ENCODE peak calls at places on chromosomes 6 and 20, in four cellular contexts. L is CD8-positive, alpha-beta T cell; V is IMR-90; R is PC-3. F is an unnamed sample.
A peak's percentile ranks its signal among the peaks of the same experiment; 100 is the strongest.

GRCh38 chr6:168874637-168875036 is 379.0 kb downstream of the THBS2 start:
- DNase-seq in L (no peak), V (no peak), R (no peak), F (no peak)

GRCh38 chr6:107658920-107659879 is 164.9 kb downstream of the SCML4 start:
- DNase-seq in L (no peak), V (peak; percentile 69), R (peak; percentile 51), F (peak; percentile 14)

GRCh38 chr6:14281831-14282230 is 164.3 kb downstream of the CD83 start:
- DNase-seq in L (no peak), V (no peak), R (no peak), F (no peak)

GRCh38 chr6:121780325-121781313 is 345.2 kb downstream of the GJA1 start:
- DNase-seq in L (no peak), V (peak; percentile 92), R (peak; percentile 58), F (no peak)

GRCh38 chr6:109743739-109744138 is 52.6 kb downstream of the FIG4 start:
- DNase-seq in L (no peak), V (peak; percentile 87), R (peak; percentile 77), F (no peak)

GRCh38 chr6:42038163-42038562 is 12.2 kb upstream of the TAF8 start:
- DNase-seq in L (no peak), V (no peak), R (no peak), F (no peak)

GRCh38 chr6:13591205-13591921 is 17.0 kb downstream of the SIRT5 start:
- DNase-seq in L (no peak), V (no peak), R (no peak), F (no peak)

GRCh38 chr6:30150151-30150550 is 10.9 kb downstream of the TRIM10 start:
- DNase-seq in L (no peak), V (no peak), R (no peak), F (no peak)

GRCh38 chr20:58634818-58635665 is 16.0 kb upstream of the STX16 start:
- DNase-seq in L (peak; percentile 53), V (peak; percentile 61), R (no peak), F (no peak)

GRCh38 chr20:36644713-36645109 is 1.3 kb downstream of the SLA2 start:
- DNase-seq in L (no peak), V (no peak), R (no peak), F (no peak)

GRCh38 chr20:58640446-58640845 is 10.6 kb upstream of the STX16 start:
- DNase-seq in L (no peak), V (peak; percentile 71), R (peak; percentile 56), F (no peak)

GRCh38 chr20:58309607-58310290 is at the start of gene RAB22A:
- DNase-seq in L (peak; percentile 88), V (peak; percentile 77), R (peak; percentile 84), F (peak; percentile 81)

GRCh38 chr6:3381233-3382065 is 75.4 kb downstream of the SLC22A23 start:
- DNase-seq in L (no peak), V (no peak), R (no peak), F (no peak)

GRCh38 chr20:19321176-19321575 is 108.7 kb downstream of the SLC24A3 start:
- DNase-seq in L (no peak), V (no peak), R (no peak), F (no peak)

GRCh38 chr6:127317275-127318128 is 25.9 kb downstream of the ECHDC1 start:
- DNase-seq in L (no peak), V (no peak), R (no peak), F (no peak)

GRCh38 chr20:5109276-5109675 is 10.5 kb downstream of the PCNA start:
- DNase-seq in L (no peak), V (no peak), R (no peak), F (no peak)

GRCh38 chr20:49400410-49400809 is 82.1 kb downstream of the KCNB1 start:
- DNase-seq in L (no peak), V (peak; percentile 23), R (no peak), F (no peak)

GRCh38 chr20:19993937-19994667 is 23.1 kb upstream of the NAA20 start:
- DNase-seq in L (no peak), V (peak; percentile 76), R (peak; percentile 94), F (no peak)

GRCh38 chr6:116779569-116780164 is 14.1 kb upstream of the FAM162B start:
- DNase-seq in L (no peak), V (peak; percentile 36), R (peak; percentile 67), F (no peak)

GRCh38 chr6:157731221-157731620 is 91.8 kb upstream of the SNX9 start:
- DNase-seq in L (no peak), V (no peak), R (no peak), F (no peak)

GRCh38 chr6:70390067-70390466 is 23.2 kb upstream of the FAM135A start:
- DNase-seq in L (no peak), V (no peak), R (no peak), F (peak; percentile 33)

GRCh38 chr20:33437141-33437911 is 6.2 kb downstream of the SNTA1 start:
- DNase-seq in L (no peak), V (peak; percentile 44), R (no peak), F (no peak)

GRCh38 chr6:125312950-125313349 is 11.2 kb upstream of the HDDC2 start:
- DNase-seq in L (no peak), V (no peak), R (no peak), F (no peak)

GRCh38 chr20:57849126-57849867 is 139.5 kb upstream of the PMEPA1 start:
- DNase-seq in L (peak; percentile 7), V (no peak), R (no peak), F (no peak)

GRCh38 chr20:47789081-47789998 is 4.1 kb upstream of the SULF2 start:
- DNase-seq in L (no peak), V (no peak), R (peak; percentile 79), F (no peak)

GRCh38 chr20:36572701-36573102 is 695 bp upstream of the TGIF2 start:
- DNase-seq in L (no peak), V (peak; percentile 51), R (no peak), F (peak; percentile 48)

GRCh38 chr20:58714923-58715708 is 22.5 kb downstream of the NPEPL1 start:
- DNase-seq in L (no peak), V (no peak), R (no peak), F (no peak)

GRCh38 chr6:53049389-53049788 is 15.8 kb upstream of the FBXO9 start:
- DNase-seq in L (no peak), V (no peak), R (no peak), F (no peak)

GRCh38 chr6:112879920-112880413 is 532.8 kb downstream of the RFPL4B start:
- DNase-seq in L (no peak), V (no peak), R (no peak), F (no peak)

GRCh38 chr20:48682529-48683385 is 145.0 kb downstream of the PREX1 start:
- DNase-seq in L (no peak), V (peak; percentile 92), R (no peak), F (peak; percentile 79)

GRCh38 chr6:164409309-164410009 is 899.9 kb downstream of the C6orf118 start:
- DNase-seq in L (no peak), V (no peak), R (no peak), F (no peak)

GRCh38 chr6:33407132-33407718 is 3.6 kb upstream of the PHF1 start:
- DNase-seq in L (no peak), V (peak; percentile 69), R (peak; percentile 48), F (no peak)

GRCh38 chr6:33411632-33412005 is 805 bp downstream of the PHF1 start:
- DNase-seq in L (no peak), V (no peak), R (no peak), F (no peak)

GRCh38 chr6:33410711-33411631 is at the start of gene PHF1:
- DNase-seq in L (no peak), V (peak; percentile 80), R (no peak), F (no peak)

GRCh38 chr6:33412140-33413009 is 1.6 kb downstream of the PHF1 start:
- DNase-seq in L (no peak), V (no peak), R (no peak), F (no peak)

DNA sequence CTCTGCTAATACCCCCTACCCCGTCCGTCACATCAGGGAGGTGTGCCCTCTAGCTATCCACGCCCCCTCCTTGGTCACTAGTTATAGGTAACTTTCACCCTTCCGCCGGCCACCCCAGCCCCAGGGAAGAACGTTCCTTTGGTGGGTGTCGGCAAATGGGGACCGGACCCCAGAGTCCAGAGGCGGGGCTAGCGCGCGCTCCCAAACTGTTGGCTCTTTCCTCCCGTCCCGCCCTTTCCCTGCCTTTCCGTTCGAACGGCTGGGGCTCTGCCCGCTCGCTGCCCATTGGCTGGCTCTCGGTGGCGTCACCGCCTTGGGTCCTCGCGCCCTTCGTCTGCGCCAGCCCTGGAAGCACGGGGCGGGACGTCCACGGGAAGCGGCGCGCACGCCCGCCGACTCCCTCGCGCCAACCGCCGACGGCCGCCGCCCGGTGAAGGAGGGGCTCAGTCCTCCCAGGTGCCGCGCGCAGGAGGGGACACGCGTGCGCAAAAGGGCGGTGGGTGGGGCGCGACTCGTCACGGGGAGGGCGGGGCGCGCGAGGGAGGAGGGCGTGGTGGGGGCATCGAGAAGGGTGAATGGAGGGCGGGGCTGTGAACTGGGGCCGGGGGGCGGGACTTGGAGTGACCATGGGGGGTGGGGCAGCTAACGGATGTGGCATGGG is 634 bp upstream of the PHF1 start:
- DNase-seq in L (peak; percentile 99), V (peak; percentile 97), R (peak; percentile 98), F (peak; percentile 98)
- H3K36me3 ChIP-seq in L (peaks cover 19% of the 10 kb centered on the region), V (peaks cover 34% of the 10 kb centered on the region), R (peaks cover 42% of the 10 kb centered on the region), F (peaks cover 47% of the 10 kb centered on the region)

GRCh38 chr6:33818293-33818692 is 14.5 kb upstream of the MLN start:
- DNase-seq in L (no peak), V (no peak), R (no peak), F (no peak)

GRCh38 chr6:33815854-33816253 is 12.1 kb upstream of the MLN start:
- DNase-seq in L (no peak), V (no peak), R (peak; percentile 36), F (no peak)

GRCh38 chr6:33817520-33817919 is 13.7 kb upstream of the MLN start:
- DNase-seq in L (no peak), V (no peak), R (no peak), F (no peak)

GRCh38 chr6:33819021-33819420 is 15.2 kb upstream of the MLN start:
- DNase-seq in L (no peak), V (no peak), R (no peak), F (no peak)

DNA sequence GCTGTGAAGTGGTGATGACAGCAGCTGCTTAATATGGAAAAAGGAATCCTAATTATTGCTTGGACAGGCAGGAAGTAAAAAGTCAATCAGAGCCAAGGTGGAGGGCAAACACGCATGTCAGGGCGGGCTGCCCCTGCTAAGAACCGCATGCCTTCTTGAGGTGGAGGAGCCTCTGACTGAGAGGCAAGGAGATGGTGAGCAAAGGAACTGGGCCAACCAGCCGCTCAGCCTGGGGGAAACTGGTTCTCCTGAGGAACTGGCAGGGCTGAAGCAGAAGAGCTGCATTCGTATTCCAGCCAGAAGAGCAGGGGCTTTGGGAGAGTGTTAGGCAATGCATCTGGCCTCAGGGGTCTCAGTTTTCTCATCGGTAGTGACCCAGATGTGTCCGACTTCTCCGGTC is 13.1 kb upstream of the MLN start:
- DNase-seq in L (no peak), V (no peak), R (no peak), F (no peak)
- H3K27me3 ChIP-seq in L (peaks cover 16% of the 10 kb centered on the region), V (peaks cover 58% of the 10 kb centered on the region), R (peaks cover 36% of the 10 kb centered on the region), F (peaks cover 6% of the 10 kb centered on the region)

GRCh38 chr6:136115941-136116340 is 134.2 kb downstream of the MTFR2 start:
- DNase-seq in L (no peak), V (no peak), R (no peak), F (no peak)
- H3K36me3 ChIP-seq in L (no peaks in the 10 kb centered on the region), V (peaks cover 21% of the 10 kb centered on the region), R (no peaks in the 10 kb centered on the region), F (no peaks in the 10 kb centered on the region)

DNA sequence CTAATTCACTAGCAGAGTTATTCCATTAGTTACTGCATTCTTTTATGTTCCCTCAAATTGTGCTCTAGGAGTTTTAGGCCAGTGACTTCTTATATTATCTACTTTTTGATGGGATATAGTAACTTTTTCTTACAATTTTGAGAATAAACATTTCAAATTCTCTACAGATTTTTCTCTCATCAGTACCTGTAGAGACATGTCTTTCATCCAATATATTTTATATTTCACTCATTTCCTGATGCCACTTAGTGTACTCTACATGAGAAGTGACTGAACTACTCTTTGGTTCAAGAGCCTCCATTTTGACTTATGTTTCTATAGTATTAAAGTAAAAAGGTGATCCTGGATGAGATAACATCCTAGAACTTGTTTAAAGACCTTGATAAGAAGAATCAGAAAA is 108.5 kb downstream of the ELOVL4 start:
- DNase-seq in L (no peak), V (no peak), R (no peak), F (no peak)
- H3K27me3 ChIP-seq in L (peaks cover 4% of the 10 kb centered on the region), V (no peaks in the 10 kb centered on the region), R (no peaks in the 10 kb centered on the region), F (peaks cover 2% of the 10 kb centered on the region)